ENCODE peak calls at places on chromosomes 2 and 18, in ten cellular contexts. C, W, Y, I, R, S, H, P, X and T are unnamed samples.

GRCh38 chr2:49146412-49146811 is 7.9 kb downstream of the FSHR start:
- DNase-seq in C (no peak), W (no peak), Y (no peak), I (no peak), R (no peak), S (no peak), H (no peak), P (no peak), X (no peak), T (no peak)

GRCh38 chr2:203826704-203827103 is 40.9 kb upstream of the CTLA4 start:
- DNase-seq in C (no peak), W (no peak), Y (no peak), I (no peak), R (no peak), S (no peak), H (no peak), P (no peak), X (no peak), T (no peak)

GRCh38 chr2:168593713-168594112 is 137.6 kb downstream of the CERS6 start:
- DNase-seq in C (no peak), W (no peak), Y (no peak), I (no peak), R (no peak), S (no peak), H (no peak), P (no peak), X (no peak), T (no peak)

GRCh38 chr18:49911414-49911813 is 98.1 kb upstream of the ACAA2 start:
- DNase-seq in C (no peak), W (no peak), Y (no peak), I (no peak), R (no peak), S (no peak), H (no peak), P (no peak), X (no peak), T (no peak)

GRCh38 chr18:21741511-21742322 is 1.1 kb downstream of the MIB1 start:
- DNase-seq in C (peak; percentile 24), W (peak; percentile 21), Y (no peak), I (no peak), R (peak; percentile 66), S (peak; percentile 47), H (no peak), P (no peak), X (peak; percentile 44), T (peak; percentile 76)

GRCh38 chr18:63261029-63261428 is 58.5 kb downstream of the BCL2 start:
- DNase-seq in C (no peak), W (no peak), Y (no peak), I (no peak), R (no peak), S (no peak), H (no peak), P (no peak), X (no peak), T (no peak)

GRCh38 chr2:161415041-161415440 is 1.1 kb upstream of the TBR1 start:
- DNase-seq in C (no peak), W (peak; percentile 41), Y (no peak), I (no peak), R (no peak), S (no peak), H (no peak), P (no peak), X (no peak), T (no peak)

GRCh38 chr2:215750763-215751162 is 262.6 kb downstream of the MREG start:
- DNase-seq in C (no peak), W (no peak), Y (no peak), I (no peak), R (no peak), S (no peak), H (peak; percentile 11), P (no peak), X (no peak), T (no peak)

GRCh38 chr2:101113441-101114267 is 37.5 kb downstream of the TBC1D8 start:
- DNase-seq in C (no peak), W (no peak), Y (no peak), I (peak; percentile 51), R (no peak), S (no peak), H (no peak), P (no peak), X (no peak), T (no peak)

GRCh38 chr2:218979846-218980738 is 4.9 kb downstream of the FEV start:
- DNase-seq in C (peak; percentile 89), W (peak; percentile 86), Y (peak; percentile 69), I (peak; percentile 68), R (peak; percentile 86), S (peak; percentile 74), H (peak; percentile 73), P (no peak), X (peak; percentile 85), T (peak; percentile 90)

GRCh38 chr18:11178951-11179549 is 29.7 kb upstream of the PIEZO2 start:
- DNase-seq in C (no peak), W (no peak), Y (peak; percentile 86), I (no peak), R (no peak), S (no peak), H (no peak), P (no peak), X (peak; percentile 76), T (peak; percentile 85)

GRCh38 chr2:67240507-67240906 is 156.6 kb upstream of the ETAA1 start:
- DNase-seq in C (no peak), W (no peak), Y (no peak), I (no peak), R (no peak), S (no peak), H (no peak), P (no peak), X (no peak), T (no peak)

GRCh38 chr2:31586230-31586629 is 5.5 kb upstream of the SRD5A2 start:
- DNase-seq in C (no peak), W (no peak), Y (no peak), I (no peak), R (no peak), S (no peak), H (no peak), P (no peak), X (no peak), T (peak; percentile 10)

DNA sequence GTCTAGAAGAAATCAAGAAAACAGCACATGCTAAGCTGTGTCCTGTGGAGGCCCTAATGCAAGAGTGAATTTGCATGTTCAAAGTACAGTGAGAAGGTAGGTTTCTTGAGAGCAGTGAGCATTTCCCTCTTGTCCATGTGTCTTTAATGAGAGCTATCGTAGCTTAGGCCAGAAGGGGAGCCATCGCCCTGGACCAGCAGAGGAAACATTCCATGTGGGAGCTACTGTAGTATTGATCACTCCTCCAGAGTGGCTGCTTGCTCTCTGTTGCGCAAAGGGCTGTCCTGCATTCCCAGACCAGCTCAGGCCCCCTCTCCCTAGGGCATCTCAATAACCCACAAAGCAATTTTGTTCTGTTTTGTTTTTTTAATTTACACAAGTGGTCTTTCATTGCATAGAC is 950.1 kb downstream of the CNTNAP5 start:
- DNase-seq in C (no peak), W (no peak), Y (no peak), I (no peak), R (no peak), S (no peak), H (no peak), P (no peak), X (no peak), T (no peak)
- H3K9me3 ChIP-seq in C (no peaks in the 10 kb centered on the region), W (no peaks in the 10 kb centered on the region), Y (no peaks in the 10 kb centered on the region), I (peaks cover 3% of the 10 kb centered on the region), R (no peaks in the 10 kb centered on the region), S (no peaks in the 10 kb centered on the region), H (no peaks in the 10 kb centered on the region), P (peaks cover 2% of the 10 kb centered on the region), X (no peaks in the 10 kb centered on the region), T (no peaks in the 10 kb centered on the region)

DNA sequence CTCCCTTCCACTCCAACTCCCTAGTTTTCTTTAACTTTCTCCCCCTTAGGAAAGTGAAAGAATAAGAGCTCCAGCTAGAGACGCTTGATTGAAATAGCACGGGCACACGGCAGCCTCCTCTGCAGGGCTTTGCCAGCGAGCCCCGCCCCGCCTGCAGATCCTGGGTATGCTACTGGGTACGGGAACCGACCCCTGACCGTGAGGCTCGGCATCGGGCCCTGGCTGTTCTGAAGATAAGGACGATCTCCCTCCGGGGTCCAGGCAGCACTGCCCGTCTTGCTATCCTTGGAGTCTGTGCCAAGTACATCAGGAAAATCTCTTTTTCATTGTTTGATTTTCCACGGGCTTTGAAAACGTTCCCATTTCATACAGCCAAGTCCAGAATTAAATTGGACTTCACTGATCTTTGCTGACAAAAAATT is 284.5 kb downstream of the MTX2 start:
- DNase-seq in C (peak; percentile 58), W (no peak), Y (peak; percentile 63), I (peak; percentile 32), R (peak; percentile 66), S (peak; percentile 15), H (no peak), P (no peak), X (peak; percentile 50), T (peak; percentile 91)
- H3K4me3 ChIP-seq in C (peak overlapping the region; percentile 23), W (no peak overlapping the region), Y (peak overlapping the region; percentile 50), I (peak overlapping the region; percentile 39), R (peak overlapping the region; percentile 59), S (peak overlapping the region; percentile 52), H (peak overlapping the region; percentile 71), P (peak overlapping the region; percentile 59), X (peak overlapping the region; percentile 74), T (peak overlapping the region; percentile 38)

DNA sequence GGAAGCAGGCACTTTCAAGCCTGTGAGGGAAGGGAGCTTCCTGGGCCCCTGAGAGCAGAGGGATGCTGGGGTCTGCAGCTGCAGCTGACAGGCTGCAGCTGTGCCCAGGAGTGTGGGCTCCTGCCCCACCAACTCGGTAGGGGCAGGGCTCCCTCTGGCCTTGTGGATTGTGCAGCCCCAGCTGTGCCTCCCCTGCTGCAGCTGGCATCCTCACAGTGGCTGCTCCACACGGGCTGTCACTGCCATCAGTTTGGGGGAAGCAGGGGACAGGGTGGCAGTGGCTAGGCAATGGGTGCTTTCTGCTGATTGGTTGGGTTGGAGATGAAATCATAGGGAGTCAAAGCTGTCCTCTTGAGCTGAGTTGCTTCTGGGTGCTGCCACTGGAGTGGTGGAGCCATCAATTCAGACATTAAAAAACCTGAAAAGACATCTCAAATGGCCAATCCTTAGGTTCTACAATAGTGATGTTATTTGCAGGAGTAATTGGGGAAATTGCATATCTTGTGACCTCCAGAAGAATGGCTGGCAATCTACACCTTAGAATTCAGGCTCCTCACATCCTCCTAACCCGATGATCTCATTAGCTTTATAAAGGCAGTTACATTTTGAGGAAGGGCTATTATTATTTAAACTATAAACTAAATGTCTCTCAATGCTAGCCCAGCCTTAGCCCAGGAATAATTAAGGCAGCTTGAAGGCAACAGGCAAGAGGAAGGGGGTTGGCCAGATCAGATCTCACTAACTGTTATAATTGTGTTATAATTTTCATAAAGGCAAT is 41.3 kb downstream of the FAM171B start:
- DNase-seq in C (no peak), W (no peak), Y (no peak), I (no peak), R (no peak), S (no peak), H (no peak), P (no peak), X (no peak), T (no peak)
- H3K9me3 ChIP-seq in C (no peaks in the 10 kb centered on the region), W (peaks cover 14% of the 10 kb centered on the region), Y (peaks cover 18% of the 10 kb centered on the region), I (peaks cover 9% of the 10 kb centered on the region), R (peaks cover 4% of the 10 kb centered on the region), S (peaks cover 4% of the 10 kb centered on the region), H (no peaks in the 10 kb centered on the region), P (peaks cover 19% of the 10 kb centered on the region), X (peaks cover 19% of the 10 kb centered on the region), T (no peaks in the 10 kb centered on the region)

DNA sequence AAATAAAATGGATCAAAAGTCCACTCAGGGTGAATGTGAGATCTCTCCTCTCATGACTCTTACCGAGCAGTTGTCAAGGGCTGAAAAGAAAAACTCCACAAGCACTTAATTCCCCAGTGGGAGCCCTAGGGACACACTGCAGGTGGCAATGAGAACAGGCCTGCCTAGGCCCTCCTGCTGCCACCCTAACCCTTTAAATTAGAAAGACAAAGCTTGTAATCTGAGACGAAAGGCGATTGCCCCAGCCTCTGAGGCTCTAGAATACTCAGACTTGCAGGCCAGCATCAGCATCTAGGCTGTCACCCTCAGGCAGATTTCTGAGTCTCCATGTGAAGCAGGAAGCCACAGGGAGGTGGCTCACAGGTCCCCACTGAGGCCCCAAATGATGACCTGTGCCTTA is 457.0 kb upstream of the MYT1L start:
- DNase-seq in C (peak; percentile 22), W (peak; percentile 11), Y (no peak), I (no peak), R (no peak), S (no peak), H (no peak), P (no peak), X (no peak), T (no peak)
- H3K4me3 ChIP-seq in C (no peak overlapping the region), W (no peak overlapping the region), Y (no peak overlapping the region), I (no peak overlapping the region), R (no peak overlapping the region), S (no peak overlapping the region), H (no peak overlapping the region), P (no peak overlapping the region), X (no peak overlapping the region), T (no peak overlapping the region)